ENCODE peak calls at places on chromosomes 7 and 10, in five cellular contexts. P is OCI-LY7, H is astrocyte of the spinal cord, T is brain microvascular endothelial cell, Z is fibroblast of lung. A is an unnamed sample.

GRCh38 chr7:56181010-56181409 is 64.8 kb upstream of the NUPR2 start:
- DNase-seq in P (no peak), H (no peak), Z (no peak), T (no peak), A (no peak)

GRCh38 chr7:72334066-72334465 is 78.1 kb downstream of the CALN1 start:
- DNase-seq in Z (no peak), P (no peak), H (no peak), T (no peak), A (no peak)

GRCh38 chr7:50068850-50069551 is 24.0 kb downstream of the ZPBP start:
- DNase-seq in T (peak), P (no peak), H (peak), Z (peak), A (no peak)

GRCh38 chr10:69486922-69487730 is 35.9 kb downstream of the TSPAN15 start:
- DNase-seq in T (no peak), P (no peak), Z (no peak), H (no peak), A (no peak)

GRCh38 chr10:79073784-79074432 is 5.1 kb downstream of the ZMIZ1 start:
- DNase-seq in P (no peak), Z (peak), H (peak), T (peak), A (no peak)

GRCh38 chr10:96276831-96277230 is 5.5 kb upstream of the BLNK start:
- DNase-seq in P (no peak), Z (no peak), H (no peak), T (no peak), A (no peak)

GRCh38 chr10:13784067-13784466 is 197.3 kb downstream of the PRPF18 start:
- DNase-seq in Z (peak), T (peak), P (peak), H (no peak), A (no peak)

GRCh38 chr7:102202556-102202955 is 84.1 kb upstream of the SH2B2 start:
- DNase-seq in H (no peak), T (no peak), Z (no peak), P (no peak), A (no peak)

GRCh38 chr10:3261921-3262320 is 89.3 kb upstream of the PITRM1 start:
- DNase-seq in T (no peak), Z (peak), H (no peak), P (no peak), A (no peak)

GRCh38 chr7:158386866-158387820 is 200.5 kb downstream of the PTPRN2 start:
- DNase-seq in Z (no peak), P (no peak), H (no peak), T (no peak), A (no peak)

GRCh38 chr7:10918093-10918590 is 55.5 kb upstream of the PHF14 start:
- DNase-seq in H (no peak), Z (no peak), P (no peak), T (no peak), A (no peak)

GRCh38 chr7:125670926-125671572 is 741.4 kb upstream of the POT1 start:
- DNase-seq in T (peak), Z (peak), H (peak), P (peak), A (no peak)
- TF ChIP-seq CTCF in T (peak), Z (no peak), H (peak), P (peak), A (no peak)

DNA sequence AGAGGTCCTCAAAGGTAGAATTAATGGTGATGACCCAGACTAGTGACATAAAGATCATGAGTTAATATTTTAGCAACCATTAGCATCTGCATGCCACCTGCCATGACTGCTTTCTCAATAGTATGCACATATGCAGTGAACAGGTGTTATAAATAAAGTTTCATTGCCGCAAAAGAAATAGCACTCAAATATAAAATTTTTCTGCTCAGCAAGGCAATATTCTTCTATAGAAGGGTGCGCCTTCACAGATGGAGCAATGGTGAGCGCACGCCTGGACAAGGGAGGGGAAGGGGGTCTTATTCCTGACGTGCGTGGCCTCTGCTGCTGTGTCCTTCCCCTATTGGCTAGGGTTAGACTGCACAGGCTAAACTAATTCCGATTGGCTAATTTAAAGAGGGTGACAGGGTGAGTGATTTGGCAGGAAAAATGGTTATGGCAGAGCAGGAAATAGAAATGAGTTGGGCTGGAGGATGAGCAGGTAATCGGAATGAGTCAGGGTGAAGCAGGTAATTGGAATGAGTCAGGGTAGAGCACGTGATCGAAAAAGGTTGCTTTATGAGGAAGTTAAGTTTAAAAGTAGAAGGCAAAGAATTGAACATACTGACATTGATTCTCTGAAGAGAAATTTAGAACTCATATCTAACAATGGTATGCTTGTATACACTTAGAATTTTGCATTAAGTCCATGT is 24.7 kb upstream of the TRIM24 start:
- DNase-seq in Z (no peak), P (no peak), H (no peak), T (no peak), A (no peak)
- TF ChIP-seq CTCF in Z (no peak), P (no peak), H (no peak), T (no peak), A (no peak)

GRCh38 chr10:133215586-133215985 is 14.4 kb upstream of the UTF1 start:
- DNase-seq in H (no peak), T (no peak), Z (no peak), P (no peak), A (no peak)

GRCh38 chr10:133214468-133215410 is 15.3 kb upstream of the UTF1 start:
- DNase-seq in T (no peak), Z (no peak), P (no peak), H (no peak), A (no peak)

GRCh38 chr10:133217800-133218589 is 12.0 kb upstream of the UTF1 start:
- DNase-seq in P (no peak), H (no peak), Z (no peak), T (no peak), A (no peak)

GRCh38 chr10:133218891-133219290 is 11.1 kb upstream of the UTF1 start:
- DNase-seq in H (no peak), Z (no peak), P (no peak), T (no peak), A (no peak)

GRCh38 chr10:133216776-133217175 is 13.2 kb upstream of the UTF1 start:
- DNase-seq in H (no peak), Z (no peak), T (no peak), P (no peak), A (no peak)
- TF ChIP-seq CTCF in H (no peak), Z (no peak), T (no peak), P (no peak), A (no peak)

GRCh38 chr10:91220194-91220953 is at the start of gene PCGF5:
- DNase-seq in H (peak), T (peak), P (peak), Z (peak), A (peak)
- TF ChIP-seq CTCF in H (no peak), T (peak), P (no peak), Z (peak), A (no peak)

A was measured in AG09319.